ENCODE peak calls at places on chromosomes 2 and 18, in four cellular contexts. One of them, this sample, is unnamed.

GRCh38 chr2:109558076-109558882 is 55.5 kb downstream of the SEPTIN10 start:
- DNase-seq in NCI-H1105 treated with DMSO at 0.1 percent for 48 hours: no peak
- DNase-seq in AG08395: peak
- DNase-seq in heart left ventricle: no peak
- DNase-seq in this sample: no peak

GRCh38 chr2:172148246-172148645 is 45.5 kb upstream of the DLX2 start:
- DNase-seq in AG08395: peak
- DNase-seq in NCI-H1105 treated with DMSO at 0.1 percent for 48 hours: no peak
- DNase-seq in heart left ventricle: no peak
- DNase-seq in this sample: no peak

GRCh38 chr2:240556553-240557100 is 1.2 kb downstream of the ANKMY1 start:
- DNase-seq in AG08395: peak
- DNase-seq in NCI-H1105 treated with DMSO at 0.1 percent for 48 hours: no peak
- DNase-seq in heart left ventricle: peak
- DNase-seq in this sample: peak

GRCh38 chr2:719191-719590 is 42.0 kb upstream of the TMEM18 start:
- DNase-seq in NCI-H1105 treated with DMSO at 0.1 percent for 48 hours: no peak
- DNase-seq in heart left ventricle: no peak
- DNase-seq in AG08395: no peak
- DNase-seq in this sample: no peak

GRCh38 chr2:180472133-180472532 is 465.0 kb upstream of the CWC22 start:
- DNase-seq in NCI-H1105 treated with DMSO at 0.1 percent for 48 hours: no peak
- DNase-seq in AG08395: peak
- DNase-seq in heart left ventricle: no peak
- DNase-seq in this sample: no peak

GRCh38 chr18:36724591-36725001 is 104.2 kb downstream of the TPGS2 start:
- DNase-seq in AG08395: peak
- DNase-seq in NCI-H1105 treated with DMSO at 0.1 percent for 48 hours: no peak
- DNase-seq in heart left ventricle: no peak
- DNase-seq in this sample: peak

GRCh38 chr2:2188344-2189111 is 142.5 kb downstream of the MYT1L start:
- DNase-seq in NCI-H1105 treated with DMSO at 0.1 percent for 48 hours: no peak
- DNase-seq in AG08395: no peak
- DNase-seq in heart left ventricle: no peak
- DNase-seq in this sample: no peak

GRCh38 chr2:46277470-46278190 is 19.6 kb upstream of the EPAS1 start:
- DNase-seq in heart left ventricle: peak
- DNase-seq in AG08395: no peak
- DNase-seq in NCI-H1105 treated with DMSO at 0.1 percent for 48 hours: no peak
- DNase-seq in this sample: no peak

GRCh38 chr2:128797937-128798336 is 479.3 kb upstream of the HS6ST1 start:
- DNase-seq in heart left ventricle: no peak
- DNase-seq in AG08395: no peak
- DNase-seq in NCI-H1105 treated with DMSO at 0.1 percent for 48 hours: no peak
- DNase-seq in this sample: no peak

GRCh38 chr2:106180602-106181001 is 13.5 kb downstream of the UXS1 start:
- DNase-seq in heart left ventricle: no peak
- DNase-seq in AG08395: no peak
- DNase-seq in NCI-H1105 treated with DMSO at 0.1 percent for 48 hours: no peak
- DNase-seq in this sample: no peak

GRCh38 chr2:238379096-238379810 is 47.5 kb upstream of the ASB1 start:
- DNase-seq in heart left ventricle: no peak
- DNase-seq in AG08395: no peak
- DNase-seq in NCI-H1105 treated with DMSO at 0.1 percent for 48 hours: no peak
- DNase-seq in this sample: no peak

GRCh38 chr2:138516030-138516704 is 14.6 kb downstream of the SPOPL start:
- DNase-seq in AG08395: peak
- DNase-seq in heart left ventricle: no peak
- DNase-seq in NCI-H1105 treated with DMSO at 0.1 percent for 48 hours: no peak
- DNase-seq in this sample: no peak

GRCh38 chr2:180208841-180209240 is 201.7 kb upstream of the CWC22 start:
- DNase-seq in AG08395: peak
- DNase-seq in heart left ventricle: no peak
- DNase-seq in NCI-H1105 treated with DMSO at 0.1 percent for 48 hours: no peak
- DNase-seq in this sample: no peak

GRCh38 chr2:72027426-72028161 is 120.1 kb downstream of the CYP26B1 start:
- DNase-seq in NCI-H1105 treated with DMSO at 0.1 percent for 48 hours: no peak
- DNase-seq in AG08395: peak
- DNase-seq in heart left ventricle: no peak
- DNase-seq in this sample: no peak

GRCh38 chr2:218166791-218167190 is at the start of gene CXCR1:
- DNase-seq in heart left ventricle: no peak
- DNase-seq in NCI-H1105 treated with DMSO at 0.1 percent for 48 hours: no peak
- DNase-seq in AG08395: no peak
- DNase-seq in this sample: no peak

GRCh38 chr18:76685402-76685801 is 137.0 kb upstream of the ZNF236 start:
- DNase-seq in AG08395: no peak
- DNase-seq in heart left ventricle: no peak
- DNase-seq in NCI-H1105 treated with DMSO at 0.1 percent for 48 hours: no peak
- DNase-seq in this sample: no peak

GRCh38 chr2:232435375-232435648 is 20.6 kb upstream of the ALPI start:
- DNase-seq in NCI-H1105 treated with DMSO at 0.1 percent for 48 hours: no peak
- DNase-seq in AG08395: no peak
- DNase-seq in heart left ventricle: no peak
- DNase-seq in this sample: no peak

GRCh38 chr2:8676191-8676914 is 5.5 kb upstream of the ID2 start:
- DNase-seq in AG08395: peak
- DNase-seq in NCI-H1105 treated with DMSO at 0.1 percent for 48 hours: no peak
- DNase-seq in heart left ventricle: peak
- DNase-seq in this sample: peak

GRCh38 chr18:27861539-27861938 is 315.4 kb downstream of the CDH2 start:
- DNase-seq in NCI-H1105 treated with DMSO at 0.1 percent for 48 hours: peak
- DNase-seq in AG08395: no peak
- DNase-seq in heart left ventricle: no peak
- DNase-seq in this sample: no peak

GRCh38 chr18:45517181-45517741 is 98.0 kb upstream of the SLC14A2 start:
- DNase-seq in AG08395: peak
- DNase-seq in NCI-H1105 treated with DMSO at 0.1 percent for 48 hours: no peak
- DNase-seq in heart left ventricle: no peak
- DNase-seq in this sample: peak

This sample was measured in testis.